ENCODE peak calls at places on chromosomes 16 and 17, in ten cellular contexts. A is IMR-90, S is heart left ventricle, J is tibial nerve, I is A549, C is stomach, B is breast epithelium, O is upper lobe of left lung, H is spleen, Q is transverse colon. X is an unnamed sample.

GRCh38 chr16:54136276-54136625 is 150.3 kb downstream of the IRX3 start:
- DNase-seq in A (peak; percentile 59), O (no peak), Q (no peak), J (no peak), I (no peak), B (no peak), C (no peak), S (no peak), H (no peak), X (no peak)

GRCh38 chr17:31008374-31009035 is 37.7 kb downstream of the RNF135 start:
- DNase-seq in Q (peak; percentile 64), B (peak; percentile 48), I (no peak), S (peak; percentile 52), J (no peak), H (peak; percentile 92), A (peak; percentile 45), O (peak; percentile 71), C (peak; percentile 65), X (peak; percentile 61)

GRCh38 chr16:78230832-78231231 is 131.4 kb downstream of the WWOX start:
- DNase-seq in C (no peak), O (no peak), S (no peak), B (no peak), I (peak; percentile 32), A (peak; percentile 8), H (no peak), J (no peak), Q (peak; percentile 12), X (no peak)

GRCh38 chr16:58443783-58444182 is 51.5 kb downstream of the GINS3 start:
- DNase-seq in J (no peak), C (no peak), O (no peak), I (no peak), A (no peak), Q (no peak), H (no peak), S (no peak), B (no peak), X (no peak)

GRCh38 chr17:73293480-73293911 is 18.3 kb downstream of the CDC42EP4 start:
- DNase-seq in S (peak; percentile 60), C (peak; percentile 85), J (peak; percentile 42), H (no peak), Q (peak; percentile 51), B (peak; percentile 88), A (peak; percentile 91), I (peak; percentile 36), O (peak; percentile 90), X (peak; percentile 81)

GRCh38 chr16:2597560-2597902 is 59.7 kb downstream of the PDPK1 start:
- DNase-seq in O (no peak), I (no peak), H (peak; percentile 47), B (no peak), C (no peak), S (peak; percentile 5), J (no peak), Q (no peak), A (no peak), X (peak; percentile 33)

GRCh38 chr16:87538594-87538993 is 45.8 kb upstream of the ZCCHC14 start:
- DNase-seq in S (no peak), O (no peak), C (no peak), H (no peak), B (no peak), A (peak; percentile 44), J (no peak), I (no peak), Q (no peak), X (no peak)

GRCh38 chr16:80639636-80640035 is 98.8 kb downstream of the DYNLRB2 start:
- DNase-seq in O (no peak), C (no peak), A (no peak), Q (no peak), H (no peak), B (no peak), S (no peak), I (no peak), J (no peak), X (no peak)

GRCh38 chr16:54926166-54926838 is 4.4 kb upstream of the IRX5 start:
- DNase-seq in J (no peak), H (no peak), A (peak; percentile 33), O (no peak), B (no peak), Q (no peak), S (no peak), C (no peak), I (no peak), X (no peak)

GRCh38 chr16:6969594-6969993 is 363.1 kb upstream of the RBFOX1 start:
- DNase-seq in J (no peak), A (no peak), S (no peak), C (no peak), Q (no peak), H (no peak), O (no peak), I (no peak), B (no peak), X (no peak)

GRCh38 chr16:30775381-30776099 is 11.5 kb downstream of the ZNF629 start:
- DNase-seq in O (peak; percentile 88), I (peak; percentile 88), B (peak; percentile 74), J (peak; percentile 56), Q (peak; percentile 83), C (peak; percentile 77), A (peak; percentile 76), S (peak; percentile 89), H (peak; percentile 92), X (peak; percentile 82)

GRCh38 chr17:1486802-1487695 is 5.4 kb downstream of the MYO1C start:
- DNase-seq in O (peak; percentile 88), B (peak; percentile 85), S (peak; percentile 76), I (peak; percentile 92), A (no peak), H (peak; percentile 91), J (peak; percentile 72), C (peak; percentile 90), Q (peak; percentile 95), X (peak; percentile 73)
- TF ChIP-seq POLR2A in O (peak; percentile 59), B (no peak), S (no peak), I (peak; percentile 14), A (no peak), H (no peak), J (no peak), C (no peak), Q (peak; percentile 76), X (no peak)

GRCh38 chr17:8153550-8153956 is 1.3 kb upstream of the PER1 start:
- DNase-seq in H (no peak), C (peak; percentile 73), Q (peak; percentile 85), S (peak; percentile 87), J (peak; percentile 76), O (peak; percentile 90), I (peak; percentile 98), B (peak; percentile 79), A (peak; percentile 97), X (peak; percentile 87)
- H3K4me3 ChIP-seq in H (no peak overlapping the region), C (peak overlapping the region; percentile 67), Q (peak overlapping the region; percentile 28), S (peak overlapping the region; percentile 97), J (peak overlapping the region; percentile 75), O (peak overlapping the region; percentile 85), I (peak overlapping the region; percentile 30), B (peak overlapping the region; percentile 86), A (no peak overlapping the region), X (peak overlapping the region; percentile 94)

DNA sequence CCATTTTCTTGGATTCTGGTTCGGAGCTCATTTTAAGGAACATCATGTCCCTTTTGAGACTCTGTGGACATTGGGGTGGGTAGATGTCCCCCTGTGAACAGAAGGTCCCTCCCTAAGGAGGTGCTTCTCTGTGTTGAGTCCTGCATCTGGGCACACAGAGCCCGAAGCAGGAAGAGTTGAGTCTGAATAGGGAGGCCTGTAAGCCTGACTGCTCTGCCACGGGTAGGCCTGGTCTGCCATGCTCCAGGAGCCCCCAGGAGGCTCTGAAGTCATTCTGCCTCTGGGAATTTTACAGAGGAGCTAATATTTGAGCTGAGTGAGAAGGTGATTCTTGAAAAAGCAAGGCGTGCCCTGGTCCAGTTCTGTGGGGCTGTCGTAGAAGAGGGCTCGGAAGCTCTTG is 50.6 kb downstream of the TENT4B start:
- DNase-seq in Q (no peak), C (no peak), A (no peak), I (no peak), H (no peak), O (no peak), J (no peak), S (no peak), B (no peak), X (no peak)
- H3K4me1 ChIP-seq in Q (peaks cover 24% of the 10 kb centered on the region), C (peaks cover 72% of the 10 kb centered on the region), A (peaks cover 22% of the 10 kb centered on the region), I (peaks cover 70% of the 10 kb centered on the region), H (peaks cover 65% of the 10 kb centered on the region), O (peaks cover 45% of the 10 kb centered on the region), J (peaks cover 31% of the 10 kb centered on the region), S (peaks cover 57% of the 10 kb centered on the region), B (no peaks in the 10 kb centered on the region), X (no peaks in the 10 kb centered on the region)

GRCh38 chr16:67537270-67537635 is 8.6 kb downstream of the RIPOR1 start:
- DNase-seq in Q (peak; percentile 57), H (peak; percentile 94), A (peak; percentile 36), J (no peak), I (no peak), B (no peak), O (peak; percentile 76), S (peak; percentile 83), C (peak; percentile 58), X (no peak)
- TF ChIP-seq POLR2A in Q (peak; percentile 39), H (no peak), A (peak; percentile 67), J (no peak), I (no peak), B (no peak), O (peak; percentile 75), S (no peak), C (no peak), X (peak; percentile 45)

GRCh38 chr16:67651039-67651438 is 6.1 kb downstream of the CARMIL2 start:
- DNase-seq in Q (no peak), C (no peak), H (no peak), B (no peak), J (no peak), I (no peak), A (no peak), O (no peak), S (no peak), X (no peak)

GRCh38 chr16:67654069-67654911 is 5.8 kb downstream of the ACD start:
- DNase-seq in J (no peak), Q (no peak), C (no peak), S (no peak), B (no peak), O (no peak), A (no peak), I (no peak), H (no peak), X (no peak)

GRCh38 chr16:67651847-67652246 is 6.9 kb downstream of the CARMIL2 start:
- DNase-seq in H (no peak), C (no peak), B (no peak), Q (no peak), A (no peak), S (no peak), O (no peak), I (no peak), J (no peak), X (no peak)

GRCh38 chr16:67653131-67654068 is 6.7 kb downstream of the ACD start:
- DNase-seq in B (no peak), I (no peak), A (no peak), J (no peak), O (no peak), S (no peak), Q (no peak), H (no peak), C (no peak), X (no peak)

DNA sequence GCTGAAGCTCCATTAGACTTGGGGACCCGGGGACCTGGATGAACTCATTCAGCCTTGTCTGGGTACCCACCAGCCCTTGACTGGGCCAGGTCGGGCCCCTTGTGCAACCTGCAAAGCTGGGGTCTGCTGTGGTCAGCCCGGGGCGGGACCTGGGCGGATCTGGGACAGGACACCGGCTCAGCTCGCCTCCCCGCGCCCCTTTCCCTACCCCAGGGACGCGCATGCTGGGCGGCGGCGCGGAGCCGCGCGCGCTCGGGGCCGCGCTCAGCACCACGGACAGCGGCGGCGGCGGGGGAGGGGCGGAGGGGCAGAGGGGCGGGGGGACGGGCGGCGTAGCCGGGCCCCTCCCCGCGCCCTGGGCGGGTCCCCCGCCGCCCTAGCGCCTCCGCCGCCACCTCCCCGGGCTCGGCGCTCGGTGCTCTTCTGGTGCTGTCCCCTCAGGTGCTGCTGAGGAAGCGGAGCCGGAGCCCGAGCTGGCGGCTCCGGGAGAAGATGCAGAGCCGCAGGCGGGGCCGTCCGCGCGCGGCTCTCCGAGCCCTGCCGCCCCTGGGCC is 7.4 kb downstream of the ACD start:
- DNase-seq in S (no peak), O (no peak), I (no peak), A (no peak), C (no peak), J (no peak), H (no peak), B (no peak), Q (no peak), X (no peak)
- H3K4me3 ChIP-seq in S (peak overlapping the region; percentile 50), O (peak overlapping the region; percentile 44), I (peak overlapping the region; percentile 58), A (peak overlapping the region; percentile 51), C (peak overlapping the region; percentile 46), J (no peak overlapping the region), H (no peak overlapping the region), B (peak overlapping the region; percentile 64), Q (peak overlapping the region; percentile 14), X (no peak overlapping the region)

X was measured in right lobe of liver.